ENCODE peak calls at places on chromosome 13, in seven cellular contexts. X is Peyer's patch; Q is sigmoid colon; S is omental fat pad; T is CD4-positive, alpha-beta T cell; Y is AG09319; H is cardiac fibroblast. F is an unnamed sample.

GRCh38 chr13:69856331-69856730 is 251.3 kb upstream of the ATXN8OS start:
- DNase-seq in X (no peak), Q (no peak), S (no peak), Y (no peak), T (no peak), H (no peak), F (no peak)

GRCh38 chr13:43057653-43058317 is 34.4 kb downstream of the DNAJC15 start:
- DNase-seq in Q (no peak), H (peak), Y (no peak), S (no peak), T (peak), X (peak), F (no peak)

GRCh38 chr13:73684750-73685149 is 449.5 kb downstream of the KLF12 start:
- DNase-seq in Q (no peak), H (no peak), X (no peak), Y (no peak), T (no peak), S (no peak), F (no peak)

GRCh38 chr13:106523566-106523965 is 11.9 kb downstream of the EFNB2 start:
- DNase-seq in Q (no peak), T (no peak), S (no peak), X (no peak), H (peak), Y (no peak), F (no peak)

GRCh38 chr13:75258159-75258782 is 223.7 kb downstream of the TBC1D4 start:
- DNase-seq in S (no peak), H (peak), Y (peak), X (no peak), Q (no peak), T (no peak), F (no peak)

GRCh38 chr13:100274942-100275506 is 186.1 kb downstream of the PCCA start:
- DNase-seq in S (no peak), H (no peak), T (no peak), Q (no peak), Y (no peak), X (no peak), F (no peak)

GRCh38 chr13:95191821-95192220 is 109.4 kb downstream of the ABCC4 start:
- DNase-seq in Y (peak), H (peak), X (peak), T (peak), Q (peak), S (peak), F (peak)

GRCh38 chr13:66888698-66889097 is 341.4 kb downstream of the PCDH9 start:
- DNase-seq in T (no peak), Y (no peak), X (no peak), Q (no peak), H (peak), S (no peak), F (no peak)

GRCh38 chr13:81540777-81541176 is 1199.9 kb upstream of the SPRY2 start:
- DNase-seq in T (no peak), X (no peak), H (no peak), Q (no peak), S (no peak), Y (no peak), F (no peak)

GRCh38 chr13:58455094-58455493 is 823.5 kb downstream of the PCDH17 start:
- DNase-seq in S (no peak), H (no peak), X (no peak), T (no peak), Y (no peak), Q (no peak), F (no peak)

GRCh38 chr13:100147825-100148224 is 58.9 kb downstream of the PCCA start:
- DNase-seq in T (no peak), S (no peak), X (no peak), Q (no peak), Y (no peak), H (no peak), F (no peak)

GRCh38 chr13:30464496-30465351 is 1.0 kb downstream of the HMGB1 start:
- DNase-seq in H (peak), X (peak), Q (peak), T (peak), Y (peak), S (peak), F (peak)

DNA sequence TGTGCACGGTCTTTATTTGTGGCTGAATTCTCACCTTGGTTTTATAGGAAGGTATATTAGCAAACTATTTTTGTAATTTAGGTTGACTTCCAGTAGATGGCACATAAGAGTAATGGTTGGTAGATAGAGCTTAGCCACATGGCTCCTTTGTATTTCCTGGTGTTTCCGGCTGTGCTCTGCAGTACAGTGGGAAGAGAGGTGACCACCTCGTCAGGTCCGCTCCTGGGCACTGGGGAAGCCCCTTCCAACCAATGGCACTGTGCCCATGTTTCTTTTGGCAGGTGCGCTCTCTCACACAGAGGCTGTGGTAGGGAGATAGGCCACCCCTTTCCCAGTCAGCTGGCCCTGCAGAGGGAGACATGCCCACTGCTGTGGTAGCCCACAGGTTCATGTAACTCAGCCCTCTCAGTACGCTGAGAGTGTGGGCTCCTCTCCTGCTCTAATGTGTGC is 74.3 kb upstream of the ATP12A start:
- DNase-seq in H (peak), S (no peak), T (no peak), Y (no peak), Q (no peak), X (no peak), F (no peak)
- TF ChIP-seq CTCF in H (peak), S (no peak), T (peak), Y (no peak), Q (no peak), X (no peak), F (peak)

GRCh38 chr13:34401741-34402140 is 540.3 kb upstream of the NBEA start:
- DNase-seq in Q (no peak), X (no peak), Y (no peak), H (no peak), S (no peak), T (no peak), F (no peak)
- TF ChIP-seq CTCF in Q (no peak), X (no peak), Y (no peak), H (no peak), S (no peak), T (no peak), F (no peak)

GRCh38 chr13:41054212-41054877 is 7.0 kb upstream of the WBP4 start:
- DNase-seq in Y (no peak), X (peak), Q (no peak), T (peak), S (no peak), H (peak), F (no peak)

GRCh38 chr13:41056996-41057711 is 4.2 kb upstream of the WBP4 start:
- DNase-seq in T (no peak), Q (no peak), Y (no peak), H (no peak), S (no peak), X (no peak), F (no peak)

GRCh38 chr13:41053384-41053826 is 7.9 kb upstream of the WBP4 start:
- DNase-seq in Y (no peak), Q (no peak), T (no peak), X (no peak), S (no peak), H (peak), F (no peak)

GRCh38 chr13:41056194-41056593 is 5.1 kb upstream of the WBP4 start:
- DNase-seq in S (no peak), Y (no peak), X (no peak), H (no peak), T (no peak), Q (no peak), F (no peak)

DNA sequence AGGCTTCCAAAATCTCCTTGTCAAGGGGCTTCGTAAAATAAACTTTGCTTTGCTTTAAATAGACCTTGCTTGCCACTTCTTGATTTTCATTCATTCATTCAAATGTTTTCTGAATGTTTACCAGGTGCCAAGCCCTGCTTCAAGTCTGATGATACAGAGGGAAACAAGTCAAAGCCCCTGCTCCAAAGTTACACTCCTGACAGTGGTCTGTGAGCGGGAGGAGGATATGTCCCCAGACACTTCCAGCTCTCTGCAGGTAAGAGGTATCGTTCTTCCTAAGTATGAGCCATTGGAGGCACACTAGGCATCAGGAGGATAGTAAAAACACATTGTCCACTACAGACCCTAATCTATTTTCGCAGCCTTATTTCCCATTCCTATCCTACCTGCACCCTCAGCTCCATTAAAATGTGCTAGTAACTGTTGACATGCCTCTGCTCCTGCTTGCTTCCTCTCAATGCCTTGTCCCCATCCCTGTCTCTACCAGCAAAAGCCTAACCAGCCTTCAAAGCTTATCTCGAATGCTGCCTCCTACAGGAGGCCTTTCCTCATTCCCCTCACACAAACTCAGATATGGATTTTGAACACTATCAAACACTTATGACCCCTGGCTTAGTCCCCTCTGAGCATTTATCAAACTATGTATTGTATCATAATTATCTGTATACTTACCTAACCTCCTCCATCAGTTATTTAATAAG is 6.2 kb upstream of the WBP4 start:
- DNase-seq in Q (no peak), T (no peak), X (no peak), S (no peak), H (no peak), Y (no peak), F (no peak)
- TF ChIP-seq CTCF in Q (no peak), T (peak), X (peak), S (no peak), H (peak), Y (peak), F (peak)

DNA sequence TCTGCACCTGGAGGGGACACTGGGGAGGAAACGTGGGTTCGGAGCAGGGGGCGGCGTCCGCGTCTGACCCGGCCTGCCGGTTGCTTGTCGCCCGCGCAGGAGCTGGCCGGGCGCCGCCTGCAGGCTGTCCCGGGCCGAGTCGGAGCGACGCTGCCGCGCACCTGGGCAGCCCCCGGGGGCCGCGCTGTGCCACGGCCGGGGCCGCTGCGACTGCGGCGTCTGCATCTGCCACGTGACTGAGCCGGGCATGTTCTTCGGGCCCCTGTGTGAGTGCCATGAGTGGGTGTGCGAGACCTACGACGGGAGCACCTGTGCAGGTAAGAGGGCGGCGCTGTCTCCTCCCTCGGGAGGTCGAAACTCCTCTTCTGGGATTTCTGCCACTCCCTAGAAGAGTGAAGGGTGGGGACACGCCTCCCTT is 1.3 kb downstream of the ITGBL1 start:
- DNase-seq in Q (no peak), S (no peak), T (no peak), H (no peak), Y (no peak), X (no peak), F (no peak)
- TF ChIP-seq CTCF in Q (no peak), S (no peak), T (no peak), H (no peak), Y (peak), X (no peak), F (no peak)

GRCh38 chr13:78468546-78469060 is 134.7 kb downstream of the POU4F1 start:
- DNase-seq in Y (no peak), H (no peak), S (no peak), T (no peak), X (no peak), Q (no peak), F (no peak)
- TF ChIP-seq CTCF in Y (no peak), H (no peak), S (no peak), T (no peak), X (no peak), Q (no peak), F (no peak)

GRCh38 chr13:46605089-46605488 is 52.1 kb downstream of the LRCH1 start:
- DNase-seq in S (no peak), Y (no peak), T (no peak), X (no peak), H (no peak), Q (no peak), F (no peak)

GRCh38 chr13:46600943-46601311 is 48.0 kb downstream of the LRCH1 start:
- DNase-seq in X (no peak), H (no peak), S (no peak), Y (no peak), T (no peak), Q (no peak), F (no peak)

GRCh38 chr13:46602531-46602930 is 49.6 kb downstream of the LRCH1 start:
- DNase-seq in X (no peak), Q (no peak), H (no peak), T (no peak), Y (no peak), S (no peak), F (no peak)

GRCh38 chr13:46604226-46604968 is 51.4 kb downstream of the LRCH1 start:
- DNase-seq in Y (no peak), X (no peak), H (no peak), T (no peak), S (no peak), Q (no peak), F (no peak)

GRCh38 chr13:46603165-46603603 is 50.2 kb downstream of the LRCH1 start:
- DNase-seq in Q (no peak), Y (no peak), S (no peak), X (no peak), H (peak), T (no peak), F (no peak)
- TF ChIP-seq CTCF in Q (no peak), Y (peak), S (no peak), X (no peak), H (peak), T (no peak), F (peak)

GRCh38 chr13:36158606-36159005 is 27.4 kb upstream of the DCLK1 start:
- DNase-seq in Y (no peak), T (no peak), Q (no peak), X (no peak), H (no peak), S (no peak), F (no peak)

GRCh38 chr13:36157475-36157874 is 26.3 kb upstream of the DCLK1 start:
- DNase-seq in X (no peak), T (no peak), Y (no peak), H (no peak), Q (no peak), S (no peak), F (no peak)

GRCh38 chr13:36160297-36160696 is 29.1 kb upstream of the DCLK1 start:
- DNase-seq in Y (no peak), H (no peak), X (no peak), S (no peak), T (no peak), Q (no peak), F (no peak)

GRCh38 chr13:36151591-36151990 is 20.4 kb upstream of the DCLK1 start:
- DNase-seq in H (no peak), T (no peak), X (no peak), Y (no peak), S (no peak), Q (no peak), F (no peak)

GRCh38 chr13:36154567-36155231 is 23.5 kb upstream of the DCLK1 start:
- DNase-seq in S (no peak), X (no peak), Y (no peak), H (peak), Q (no peak), T (no peak), F (no peak)
- TF ChIP-seq CTCF in S (no peak), X (no peak), Y (no peak), H (no peak), Q (no peak), T (no peak), F (peak)

F was measured in progenitor cell of endocrine pancreas.